ENCODE peak calls at places on chromosomes 3 and 15, in six cellular contexts. One of them, this sample, is unnamed.

GRCh38 chr3:24018784-24019570 is 73.9 kb downstream of the NR1D2 start:
- DNase-seq in cardiac fibroblast: no peak
- DNase-seq in fibroblast of mammary gland: no peak
- DNase-seq in foreskin fibroblast: no peak
- DNase-seq in fibroblast of lung: no peak
- DNase-seq in body of pancreas: no peak
- DNase-seq in this sample: no peak

GRCh38 chr3:143095813-143096212 is 23.8 kb upstream of the CHST2 start:
- DNase-seq in cardiac fibroblast: no peak
- DNase-seq in fibroblast of mammary gland: no peak
- DNase-seq in foreskin fibroblast: no peak
- DNase-seq in fibroblast of lung: no peak
- DNase-seq in body of pancreas: no peak
- DNase-seq in this sample: no peak

GRCh38 chr3:128369881-128370642 is 96.6 kb downstream of the DNAJB8 start:
- DNase-seq in cardiac fibroblast: no peak
- DNase-seq in fibroblast of mammary gland: no peak
- DNase-seq in foreskin fibroblast: no peak
- DNase-seq in fibroblast of lung: no peak
- DNase-seq in body of pancreas: no peak
- DNase-seq in this sample: no peak

GRCh38 chr3:73512095-73512494 is 112.6 kb downstream of the PDZRN3 start:
- DNase-seq in cardiac fibroblast: no peak
- DNase-seq in fibroblast of mammary gland: no peak
- DNase-seq in foreskin fibroblast: no peak
- DNase-seq in fibroblast of lung: peak
- DNase-seq in body of pancreas: no peak
- DNase-seq in this sample: no peak

GRCh38 chr3:99903844-99904243 is 86.2 kb downstream of the CMSS1 start:
- DNase-seq in cardiac fibroblast: no peak
- DNase-seq in fibroblast of mammary gland: no peak
- DNase-seq in foreskin fibroblast: peak
- DNase-seq in fibroblast of lung: peak
- DNase-seq in body of pancreas: no peak
- DNase-seq in this sample: no peak

GRCh38 chr3:153173758-153174516 is 11.9 kb downstream of the RAP2B start:
- DNase-seq in cardiac fibroblast: peak
- DNase-seq in fibroblast of mammary gland: peak
- DNase-seq in foreskin fibroblast: peak
- DNase-seq in fibroblast of lung: no peak
- DNase-seq in body of pancreas: no peak
- DNase-seq in this sample: no peak

GRCh38 chr3:158672293-158673176 is at the start of gene LXN:
- DNase-seq in cardiac fibroblast: peak
- DNase-seq in fibroblast of mammary gland: peak
- DNase-seq in foreskin fibroblast: peak
- DNase-seq in fibroblast of lung: peak
- DNase-seq in body of pancreas: peak
- DNase-seq in this sample: peak

GRCh38 chr15:99981223-99981647 is 248.0 kb upstream of the LYSMD4 start:
- DNase-seq in cardiac fibroblast: no peak
- DNase-seq in fibroblast of mammary gland: no peak
- DNase-seq in foreskin fibroblast: no peak
- DNase-seq in fibroblast of lung: no peak
- DNase-seq in body of pancreas: no peak
- DNase-seq in this sample: no peak

GRCh38 chr3:28326458-28326926 is 22.0 kb upstream of the ZCWPW2 start:
- DNase-seq in cardiac fibroblast: no peak
- DNase-seq in fibroblast of mammary gland: peak
- DNase-seq in foreskin fibroblast: no peak
- DNase-seq in fibroblast of lung: no peak
- DNase-seq in body of pancreas: no peak
- DNase-seq in this sample: no peak

GRCh38 chr3:37779289-37780152 is 82.2 kb upstream of the CTDSPL start:
- DNase-seq in cardiac fibroblast: peak
- DNase-seq in fibroblast of mammary gland: peak
- DNase-seq in foreskin fibroblast: peak
- DNase-seq in fibroblast of lung: peak
- DNase-seq in body of pancreas: peak
- DNase-seq in this sample: peak

GRCh38 chr3:185280572-185281365 is 26.9 kb upstream of the EHHADH start:
- DNase-seq in cardiac fibroblast: peak
- DNase-seq in fibroblast of mammary gland: peak
- DNase-seq in foreskin fibroblast: peak
- DNase-seq in fibroblast of lung: peak
- DNase-seq in body of pancreas: peak
- DNase-seq in this sample: peak

GRCh38 chr15:63121382-63122001 is at the start of gene LACTB:
- DNase-seq in cardiac fibroblast: peak
- DNase-seq in fibroblast of mammary gland: peak
- DNase-seq in foreskin fibroblast: peak
- DNase-seq in fibroblast of lung: peak
- DNase-seq in body of pancreas: peak
- DNase-seq in this sample: peak

GRCh38 chr15:40289140-40289775 is 6.4 kb upstream of the ANKRD63 start:
- DNase-seq in cardiac fibroblast: no peak
- DNase-seq in fibroblast of mammary gland: no peak
- DNase-seq in foreskin fibroblast: no peak
- DNase-seq in fibroblast of lung: no peak
- DNase-seq in body of pancreas: peak
- DNase-seq in this sample: no peak

GRCh38 chr15:52529289-52529929 is 729 bp upstream of the MYO5A start:
- DNase-seq in cardiac fibroblast: no peak
- DNase-seq in fibroblast of mammary gland: no peak
- DNase-seq in foreskin fibroblast: no peak
- DNase-seq in fibroblast of lung: no peak
- DNase-seq in body of pancreas: no peak
- DNase-seq in this sample: peak

GRCh38 chr3:44996556-44996969 is 20.5 kb downstream of the EXOSC7 start:
- DNase-seq in cardiac fibroblast: no peak
- DNase-seq in fibroblast of mammary gland: no peak
- DNase-seq in foreskin fibroblast: no peak
- DNase-seq in fibroblast of lung: no peak
- DNase-seq in body of pancreas: peak
- DNase-seq in this sample: no peak

GRCh38 chr3:141498592-141499223 is 11.9 kb downstream of the RASA2 start:
- DNase-seq in cardiac fibroblast: peak
- DNase-seq in fibroblast of mammary gland: no peak
- DNase-seq in foreskin fibroblast: no peak
- DNase-seq in fibroblast of lung: no peak
- DNase-seq in body of pancreas: peak
- DNase-seq in this sample: peak

GRCh38 chr3:133568294-133569014 is 5.0 kb upstream of the CDV3 start:
- DNase-seq in cardiac fibroblast: peak
- DNase-seq in fibroblast of mammary gland: peak
- DNase-seq in foreskin fibroblast: peak
- DNase-seq in fibroblast of lung: peak
- DNase-seq in body of pancreas: no peak
- DNase-seq in this sample: no peak

GRCh38 chr15:81001180-81002003 is 669 bp downstream of the TLNRD1 start:
- DNase-seq in cardiac fibroblast: peak
- DNase-seq in fibroblast of mammary gland: peak
- DNase-seq in foreskin fibroblast: peak
- DNase-seq in fibroblast of lung: peak
- DNase-seq in body of pancreas: peak
- DNase-seq in this sample: peak

GRCh38 chr3:78823859-78824258 is 943.9 kb downstream of the ROBO1 start:
- DNase-seq in cardiac fibroblast: peak
- DNase-seq in fibroblast of mammary gland: peak
- DNase-seq in foreskin fibroblast: peak
- DNase-seq in fibroblast of lung: peak
- DNase-seq in body of pancreas: no peak
- DNase-seq in this sample: no peak

GRCh38 chr3:188196232-188196990 is 42.5 kb downstream of the LPP start:
- DNase-seq in cardiac fibroblast: peak
- DNase-seq in fibroblast of mammary gland: no peak
- DNase-seq in foreskin fibroblast: peak
- DNase-seq in fibroblast of lung: no peak
- DNase-seq in body of pancreas: no peak
- DNase-seq in this sample: no peak

GRCh38 chr3:26920579-26920978 is 298.0 kb downstream of the LRRC3B start:
- DNase-seq in cardiac fibroblast: no peak
- DNase-seq in fibroblast of mammary gland: no peak
- DNase-seq in foreskin fibroblast: no peak
- DNase-seq in fibroblast of lung: no peak
- DNase-seq in body of pancreas: no peak
- DNase-seq in this sample: no peak

GRCh38 chr15:70348581-70349344 is 251.0 kb upstream of the TLE3 start:
- DNase-seq in cardiac fibroblast: peak
- DNase-seq in fibroblast of mammary gland: peak
- DNase-seq in foreskin fibroblast: no peak
- DNase-seq in fibroblast of lung: peak
- DNase-seq in body of pancreas: peak
- DNase-seq in this sample: no peak
- TF ChIP-seq CTCF in cardiac fibroblast: no peak
- TF ChIP-seq CTCF in fibroblast of mammary gland: no peak
- TF ChIP-seq CTCF in foreskin fibroblast: no peak
- TF ChIP-seq CTCF in fibroblast of lung: no peak
- TF ChIP-seq CTCF in body of pancreas: no peak
- TF ChIP-seq CTCF in this sample: no peak

DNA sequence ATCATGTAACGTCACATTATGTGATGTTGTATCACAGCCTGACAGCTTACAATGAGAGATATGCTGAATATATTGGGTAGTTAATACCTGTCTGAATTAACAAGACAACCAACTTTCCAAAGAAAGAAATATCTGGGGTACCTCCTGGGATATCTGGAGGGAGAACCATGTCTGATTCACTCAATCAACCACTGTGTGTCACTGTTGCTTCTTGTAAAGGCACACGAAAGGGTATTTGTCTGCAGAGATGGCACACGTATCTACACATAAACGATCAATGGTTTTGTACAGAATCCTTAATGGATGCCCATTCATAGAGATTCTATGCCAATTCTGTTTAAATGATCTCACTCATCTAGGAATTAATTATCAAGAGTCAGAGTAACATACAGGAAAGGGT is 252.1 kb upstream of the TMCO5A start:
- DNase-seq in cardiac fibroblast: peak
- DNase-seq in fibroblast of mammary gland: peak
- DNase-seq in foreskin fibroblast: peak
- DNase-seq in fibroblast of lung: peak
- DNase-seq in body of pancreas: no peak
- DNase-seq in this sample: no peak
- TF ChIP-seq CTCF in cardiac fibroblast: peak
- TF ChIP-seq CTCF in fibroblast of mammary gland: peak
- TF ChIP-seq CTCF in foreskin fibroblast: no peak
- TF ChIP-seq CTCF in fibroblast of lung: peak
- TF ChIP-seq CTCF in body of pancreas: peak
- TF ChIP-seq CTCF in this sample: no peak

GRCh38 chr3:20230954-20231353 is 44.9 kb upstream of the SGO1 start:
- DNase-seq in cardiac fibroblast: no peak
- DNase-seq in fibroblast of mammary gland: no peak
- DNase-seq in foreskin fibroblast: no peak
- DNase-seq in fibroblast of lung: no peak
- DNase-seq in body of pancreas: no peak
- DNase-seq in this sample: no peak

GRCh38 chr3:20222274-20222673 is 36.3 kb upstream of the SGO1 start:
- DNase-seq in cardiac fibroblast: no peak
- DNase-seq in fibroblast of mammary gland: no peak
- DNase-seq in foreskin fibroblast: no peak
- DNase-seq in fibroblast of lung: no peak
- DNase-seq in body of pancreas: no peak
- DNase-seq in this sample: no peak

GRCh38 chr3:20225769-20226168 is 39.8 kb upstream of the SGO1 start:
- DNase-seq in cardiac fibroblast: peak
- DNase-seq in fibroblast of mammary gland: peak
- DNase-seq in foreskin fibroblast: peak
- DNase-seq in fibroblast of lung: peak
- DNase-seq in body of pancreas: peak
- DNase-seq in this sample: no peak
- TF ChIP-seq CTCF in cardiac fibroblast: peak
- TF ChIP-seq CTCF in fibroblast of mammary gland: peak
- TF ChIP-seq CTCF in foreskin fibroblast: peak
- TF ChIP-seq CTCF in fibroblast of lung: peak
- TF ChIP-seq CTCF in body of pancreas: peak
- TF ChIP-seq CTCF in this sample: no peak

GRCh38 chr3:183555541-183556081 is at the start of gene KLHL6:
- DNase-seq in cardiac fibroblast: peak
- DNase-seq in fibroblast of mammary gland: no peak
- DNase-seq in foreskin fibroblast: no peak
- DNase-seq in fibroblast of lung: no peak
- DNase-seq in body of pancreas: peak
- DNase-seq in this sample: peak

GRCh38 chr3:183564046-183564445 is 8.5 kb upstream of the KLHL6 start:
- DNase-seq in cardiac fibroblast: no peak
- DNase-seq in fibroblast of mammary gland: no peak
- DNase-seq in foreskin fibroblast: no peak
- DNase-seq in fibroblast of lung: no peak
- DNase-seq in body of pancreas: no peak
- DNase-seq in this sample: no peak

GRCh38 chr3:183563686-183563941 is 8.1 kb upstream of the KLHL6 start:
- DNase-seq in cardiac fibroblast: no peak
- DNase-seq in fibroblast of mammary gland: no peak
- DNase-seq in foreskin fibroblast: no peak
- DNase-seq in fibroblast of lung: no peak
- DNase-seq in body of pancreas: no peak
- DNase-seq in this sample: no peak

GRCh38 chr3:183560607-183561006 is 5.1 kb upstream of the KLHL6 start:
- DNase-seq in cardiac fibroblast: peak
- DNase-seq in fibroblast of mammary gland: no peak
- DNase-seq in foreskin fibroblast: no peak
- DNase-seq in fibroblast of lung: no peak
- DNase-seq in body of pancreas: no peak
- DNase-seq in this sample: peak
- TF ChIP-seq CTCF in cardiac fibroblast: no peak
- TF ChIP-seq CTCF in fibroblast of mammary gland: no peak
- TF ChIP-seq CTCF in foreskin fibroblast: no peak
- TF ChIP-seq CTCF in fibroblast of lung: no peak
- TF ChIP-seq CTCF in body of pancreas: peak
- TF ChIP-seq CTCF in this sample: peak

GRCh38 chr3:48430359-48431101 is 644 bp upstream of the PLXNB1 start:
- DNase-seq in cardiac fibroblast: no peak
- DNase-seq in fibroblast of mammary gland: no peak
- DNase-seq in foreskin fibroblast: peak
- DNase-seq in fibroblast of lung: peak
- DNase-seq in body of pancreas: peak
- DNase-seq in this sample: no peak

GRCh38 chr3:48427630-48427962 is 2.3 kb downstream of the PLXNB1 start:
- DNase-seq in cardiac fibroblast: no peak
- DNase-seq in fibroblast of mammary gland: no peak
- DNase-seq in foreskin fibroblast: no peak
- DNase-seq in fibroblast of lung: no peak
- DNase-seq in body of pancreas: no peak
- DNase-seq in this sample: no peak

GRCh38 chr3:48428088-48428862 is 1.6 kb downstream of the PLXNB1 start:
- DNase-seq in cardiac fibroblast: no peak
- DNase-seq in fibroblast of mammary gland: no peak
- DNase-seq in foreskin fibroblast: peak
- DNase-seq in fibroblast of lung: no peak
- DNase-seq in body of pancreas: peak
- DNase-seq in this sample: no peak

GRCh38 chr3:48429416-48430358 is at the start of gene PLXNB1:
- DNase-seq in cardiac fibroblast: peak
- DNase-seq in fibroblast of mammary gland: peak
- DNase-seq in foreskin fibroblast: peak
- DNase-seq in fibroblast of lung: peak
- DNase-seq in body of pancreas: peak
- DNase-seq in this sample: peak

GRCh38 chr3:48428863-48429415 is 947 bp downstream of the PLXNB1 start:
- DNase-seq in cardiac fibroblast: peak
- DNase-seq in fibroblast of mammary gland: no peak
- DNase-seq in foreskin fibroblast: peak
- DNase-seq in fibroblast of lung: peak
- DNase-seq in body of pancreas: peak
- DNase-seq in this sample: no peak
- TF ChIP-seq CTCF in cardiac fibroblast: no peak
- TF ChIP-seq CTCF in fibroblast of mammary gland: no peak
- TF ChIP-seq CTCF in foreskin fibroblast: no peak
- TF ChIP-seq CTCF in fibroblast of lung: no peak
- TF ChIP-seq CTCF in body of pancreas: no peak
- TF ChIP-seq CTCF in this sample: no peak

GRCh38 chr3:70716832-70717231 is 404.4 kb upstream of the MDFIC2 start:
- DNase-seq in cardiac fibroblast: peak
- DNase-seq in fibroblast of mammary gland: peak
- DNase-seq in foreskin fibroblast: peak
- DNase-seq in fibroblast of lung: peak
- DNase-seq in body of pancreas: peak
- DNase-seq in this sample: no peak
- TF ChIP-seq CTCF in cardiac fibroblast: peak
- TF ChIP-seq CTCF in fibroblast of mammary gland: peak
- TF ChIP-seq CTCF in foreskin fibroblast: peak
- TF ChIP-seq CTCF in fibroblast of lung: peak
- TF ChIP-seq CTCF in body of pancreas: peak
- TF ChIP-seq CTCF in this sample: no peak